ENCODE peak calls at places on chromosomes 2 and 18, in ten cellular contexts. One of them, this sample, is unnamed.

GRCh38 chr2:236061497-236061896 is 106.7 kb downstream of the GBX2 start:
- DNase-seq in HT1080: no peak
- DNase-seq in activated T-cell treated with anti-CD3 and anti-CD28 coated beads, Interleukin-2, amount 50 U/mL, for 24 hours: no peak
- DNase-seq in KG1: no peak
- DNase-seq in pons: no peak
- DNase-seq in WTC11: no peak
- DNase-seq in brain microvascular endothelial cell: no peak
- DNase-seq in lower leg skin: no peak
- DNase-seq in cardiac muscle cell: no peak
- DNase-seq in ELF-1: no peak
- DNase-seq in this sample: no peak

GRCh38 chr2:149902104-149902503 is 314.5 kb upstream of the MMADHC start:
- DNase-seq in HT1080: peak; percentile 43
- DNase-seq in activated T-cell treated with anti-CD3 and anti-CD28 coated beads, Interleukin-2, amount 50 U/mL, for 24 hours: no peak
- DNase-seq in KG1: no peak
- DNase-seq in pons: no peak
- DNase-seq in WTC11: no peak
- DNase-seq in brain microvascular endothelial cell: no peak
- DNase-seq in lower leg skin: no peak
- DNase-seq in cardiac muscle cell: peak; percentile 58
- DNase-seq in ELF-1: no peak
- DNase-seq in this sample: no peak

GRCh38 chr2:229071292-229071976 is 199.7 kb downstream of the PID1 start:
- DNase-seq in HT1080: no peak
- DNase-seq in activated T-cell treated with anti-CD3 and anti-CD28 coated beads, Interleukin-2, amount 50 U/mL, for 24 hours: no peak
- DNase-seq in KG1: no peak
- DNase-seq in pons: no peak
- DNase-seq in WTC11: no peak
- DNase-seq in brain microvascular endothelial cell: peak; percentile 9
- DNase-seq in lower leg skin: no peak
- DNase-seq in cardiac muscle cell: peak; percentile 63
- DNase-seq in ELF-1: no peak
- DNase-seq in this sample: no peak

GRCh38 chr2:147294825-147295392 is 549.9 kb upstream of the ACVR2A start:
- DNase-seq in HT1080: no peak
- DNase-seq in activated T-cell treated with anti-CD3 and anti-CD28 coated beads, Interleukin-2, amount 50 U/mL, for 24 hours: no peak
- DNase-seq in KG1: no peak
- DNase-seq in pons: no peak
- DNase-seq in WTC11: no peak
- DNase-seq in brain microvascular endothelial cell: no peak
- DNase-seq in lower leg skin: no peak
- DNase-seq in cardiac muscle cell: no peak
- DNase-seq in ELF-1: no peak
- DNase-seq in this sample: no peak

GRCh38 chr2:25161055-25161781 is 7.2 kb downstream of the POMC start:
- DNase-seq in HT1080: no peak
- DNase-seq in activated T-cell treated with anti-CD3 and anti-CD28 coated beads, Interleukin-2, amount 50 U/mL, for 24 hours: peak; percentile 86
- DNase-seq in KG1: no peak
- DNase-seq in pons: no peak
- DNase-seq in WTC11: peak; percentile 43
- DNase-seq in brain microvascular endothelial cell: no peak
- DNase-seq in lower leg skin: no peak
- DNase-seq in cardiac muscle cell: peak; percentile 83
- DNase-seq in ELF-1: no peak
- DNase-seq in this sample: no peak

GRCh38 chr2:64777841-64778240 is 124.1 kb upstream of the SERTAD2 start:
- DNase-seq in HT1080: no peak
- DNase-seq in activated T-cell treated with anti-CD3 and anti-CD28 coated beads, Interleukin-2, amount 50 U/mL, for 24 hours: no peak
- DNase-seq in KG1: no peak
- DNase-seq in pons: no peak
- DNase-seq in WTC11: no peak
- DNase-seq in brain microvascular endothelial cell: no peak
- DNase-seq in lower leg skin: no peak
- DNase-seq in cardiac muscle cell: no peak
- DNase-seq in ELF-1: no peak
- DNase-seq in this sample: no peak

GRCh38 chr2:26652361-26653041 is 11.3 kb upstream of the CIB4 start:
- DNase-seq in HT1080: no peak
- DNase-seq in activated T-cell treated with anti-CD3 and anti-CD28 coated beads, Interleukin-2, amount 50 U/mL, for 24 hours: no peak
- DNase-seq in KG1: no peak
- DNase-seq in pons: no peak
- DNase-seq in WTC11: no peak
- DNase-seq in brain microvascular endothelial cell: no peak
- DNase-seq in lower leg skin: no peak
- DNase-seq in cardiac muscle cell: peak; percentile 88
- DNase-seq in ELF-1: no peak
- DNase-seq in this sample: peak; percentile 6

GRCh38 chr18:10085405-10085804 is 171.6 kb downstream of the VAPA start:
- DNase-seq in HT1080: peak; percentile 42
- DNase-seq in activated T-cell treated with anti-CD3 and anti-CD28 coated beads, Interleukin-2, amount 50 U/mL, for 24 hours: no peak
- DNase-seq in KG1: no peak
- DNase-seq in pons: no peak
- DNase-seq in WTC11: no peak
- DNase-seq in brain microvascular endothelial cell: no peak
- DNase-seq in lower leg skin: no peak
- DNase-seq in cardiac muscle cell: peak; percentile 37
- DNase-seq in ELF-1: no peak
- DNase-seq in this sample: no peak

GRCh38 chr18:55647331-55647730 is 59.3 kb upstream of the TCF4 start:
- DNase-seq in HT1080: no peak
- DNase-seq in activated T-cell treated with anti-CD3 and anti-CD28 coated beads, Interleukin-2, amount 50 U/mL, for 24 hours: no peak
- DNase-seq in KG1: no peak
- DNase-seq in pons: no peak
- DNase-seq in WTC11: no peak
- DNase-seq in brain microvascular endothelial cell: no peak
- DNase-seq in lower leg skin: no peak
- DNase-seq in cardiac muscle cell: no peak
- DNase-seq in ELF-1: no peak
- DNase-seq in this sample: no peak

GRCh38 chr18:57859314-57859713 is 56.2 kb upstream of the ATP8B1 start:
- DNase-seq in HT1080: peak; percentile 21
- DNase-seq in activated T-cell treated with anti-CD3 and anti-CD28 coated beads, Interleukin-2, amount 50 U/mL, for 24 hours: no peak
- DNase-seq in KG1: no peak
- DNase-seq in pons: no peak
- DNase-seq in WTC11: peak; percentile 20
- DNase-seq in brain microvascular endothelial cell: peak; percentile 18
- DNase-seq in lower leg skin: no peak
- DNase-seq in cardiac muscle cell: peak; percentile 53
- DNase-seq in ELF-1: peak; percentile 11
- DNase-seq in this sample: peak; percentile 52

GRCh38 chr2:122267947-122268346 is 512.5 kb downstream of the TSN start:
- DNase-seq in HT1080: no peak
- DNase-seq in activated T-cell treated with anti-CD3 and anti-CD28 coated beads, Interleukin-2, amount 50 U/mL, for 24 hours: no peak
- DNase-seq in KG1: no peak
- DNase-seq in pons: no peak
- DNase-seq in WTC11: no peak
- DNase-seq in brain microvascular endothelial cell: no peak
- DNase-seq in lower leg skin: no peak
- DNase-seq in cardiac muscle cell: no peak
- DNase-seq in ELF-1: no peak
- DNase-seq in this sample: no peak

GRCh38 chr2:179900655-179901054 is 39.2 kb upstream of the ZNF385B start:
- DNase-seq in HT1080: no peak
- DNase-seq in activated T-cell treated with anti-CD3 and anti-CD28 coated beads, Interleukin-2, amount 50 U/mL, for 24 hours: no peak
- DNase-seq in KG1: no peak
- DNase-seq in pons: no peak
- DNase-seq in WTC11: no peak
- DNase-seq in brain microvascular endothelial cell: no peak
- DNase-seq in lower leg skin: no peak
- DNase-seq in cardiac muscle cell: no peak
- DNase-seq in ELF-1: no peak
- DNase-seq in this sample: no peak

GRCh38 chr18:35256947-35257346 is 16.1 kb downstream of the ZNF397 start:
- DNase-seq in HT1080: no peak
- DNase-seq in activated T-cell treated with anti-CD3 and anti-CD28 coated beads, Interleukin-2, amount 50 U/mL, for 24 hours: no peak
- DNase-seq in KG1: no peak
- DNase-seq in pons: no peak
- DNase-seq in WTC11: no peak
- DNase-seq in brain microvascular endothelial cell: no peak
- DNase-seq in lower leg skin: no peak
- DNase-seq in cardiac muscle cell: no peak
- DNase-seq in ELF-1: no peak
- DNase-seq in this sample: no peak

GRCh38 chr2:199384043-199384442 is 73.7 kb downstream of the SATB2 start:
- DNase-seq in HT1080: no peak
- DNase-seq in activated T-cell treated with anti-CD3 and anti-CD28 coated beads, Interleukin-2, amount 50 U/mL, for 24 hours: no peak
- DNase-seq in KG1: no peak
- DNase-seq in pons: no peak
- DNase-seq in WTC11: no peak
- DNase-seq in brain microvascular endothelial cell: no peak
- DNase-seq in lower leg skin: no peak
- DNase-seq in cardiac muscle cell: no peak
- DNase-seq in ELF-1: no peak
- DNase-seq in this sample: no peak

GRCh38 chr2:162007447-162008040 is 66.5 kb downstream of the DPP4 start:
- DNase-seq in HT1080: no peak
- DNase-seq in activated T-cell treated with anti-CD3 and anti-CD28 coated beads, Interleukin-2, amount 50 U/mL, for 24 hours: no peak
- DNase-seq in KG1: no peak
- DNase-seq in pons: no peak
- DNase-seq in WTC11: no peak
- DNase-seq in brain microvascular endothelial cell: no peak
- DNase-seq in lower leg skin: no peak
- DNase-seq in cardiac muscle cell: peak; percentile 45
- DNase-seq in ELF-1: no peak
- DNase-seq in this sample: no peak

GRCh38 chr2:177983183-177983788 is 89.3 kb downstream of the PDE11A start:
- DNase-seq in HT1080: peak; percentile 59
- DNase-seq in activated T-cell treated with anti-CD3 and anti-CD28 coated beads, Interleukin-2, amount 50 U/mL, for 24 hours: no peak
- DNase-seq in KG1: peak; percentile 30
- DNase-seq in pons: peak; percentile 43
- DNase-seq in WTC11: peak; percentile 35
- DNase-seq in brain microvascular endothelial cell: peak; percentile 52
- DNase-seq in lower leg skin: no peak
- DNase-seq in cardiac muscle cell: peak; percentile 65
- DNase-seq in ELF-1: peak; percentile 29
- DNase-seq in this sample: peak; percentile 44

GRCh38 chr2:142495141-142495540 is 364.3 kb upstream of the LRP1B start:
- DNase-seq in HT1080: no peak
- DNase-seq in activated T-cell treated with anti-CD3 and anti-CD28 coated beads, Interleukin-2, amount 50 U/mL, for 24 hours: no peak
- DNase-seq in KG1: no peak
- DNase-seq in pons: no peak
- DNase-seq in WTC11: no peak
- DNase-seq in brain microvascular endothelial cell: no peak
- DNase-seq in lower leg skin: no peak
- DNase-seq in cardiac muscle cell: no peak
- DNase-seq in ELF-1: peak; percentile 1
- DNase-seq in this sample: peak; percentile 28

GRCh38 chr2:129009555-129010146 is 691.0 kb upstream of the HS6ST1 start:
- DNase-seq in HT1080: no peak
- DNase-seq in activated T-cell treated with anti-CD3 and anti-CD28 coated beads, Interleukin-2, amount 50 U/mL, for 24 hours: no peak
- DNase-seq in KG1: no peak
- DNase-seq in pons: no peak
- DNase-seq in WTC11: no peak
- DNase-seq in brain microvascular endothelial cell: no peak
- DNase-seq in lower leg skin: no peak
- DNase-seq in cardiac muscle cell: no peak
- DNase-seq in ELF-1: no peak
- DNase-seq in this sample: no peak

This sample was measured in WERI-Rb-1.